ENCODE peak calls at places on chromosomes 3 and 15, in ten cellular contexts. One of them, this sample, is unnamed.

GRCh38 chr3:181948286-181948685 is 236.6 kb downstream of the SOX2 start:
- DNase-seq in ovary: no peak
- DNase-seq in tibial nerve: no peak
- DNase-seq in suprapubic skin: no peak
- DNase-seq in stomach: no peak
- DNase-seq in A549: peak; percentile 23
- DNase-seq in H1: no peak
- DNase-seq in SK-N-SH: no peak
- DNase-seq in esophagus muscularis mucosa: no peak
- DNase-seq in GM12878: no peak
- DNase-seq in this sample: no peak

GRCh38 chr3:45819543-45819942 is 22.4 kb downstream of the LZTFL1 start:
- DNase-seq in ovary: no peak
- DNase-seq in tibial nerve: no peak
- DNase-seq in suprapubic skin: no peak
- DNase-seq in stomach: no peak
- DNase-seq in A549: no peak
- DNase-seq in H1: no peak
- DNase-seq in SK-N-SH: no peak
- DNase-seq in esophagus muscularis mucosa: peak; percentile 78
- DNase-seq in GM12878: no peak
- DNase-seq in this sample: no peak

GRCh38 chr15:85581495-85581894 is 201.1 kb downstream of the AKAP13 start:
- DNase-seq in ovary: no peak
- DNase-seq in tibial nerve: no peak
- DNase-seq in suprapubic skin: peak; percentile 83
- DNase-seq in stomach: peak; percentile 58
- DNase-seq in A549: no peak
- DNase-seq in H1: no peak
- DNase-seq in SK-N-SH: no peak
- DNase-seq in esophagus muscularis mucosa: peak; percentile 94
- DNase-seq in GM12878: no peak
- DNase-seq in this sample: peak; percentile 64

GRCh38 chr3:18556001-18556408 is 130.9 kb upstream of the SATB1 start:
- DNase-seq in ovary: no peak
- DNase-seq in tibial nerve: no peak
- DNase-seq in suprapubic skin: no peak
- DNase-seq in stomach: no peak
- DNase-seq in A549: no peak
- DNase-seq in H1: no peak
- DNase-seq in SK-N-SH: no peak
- DNase-seq in esophagus muscularis mucosa: no peak
- DNase-seq in GM12878: no peak
- DNase-seq in this sample: no peak

GRCh38 chr3:55488398-55489055 is 1.4 kb upstream of the WNT5A start:
- DNase-seq in ovary: peak; percentile 76
- DNase-seq in tibial nerve: no peak
- DNase-seq in suprapubic skin: peak; percentile 69
- DNase-seq in stomach: peak; percentile 61
- DNase-seq in A549: peak; percentile 37
- DNase-seq in H1: peak; percentile 82
- DNase-seq in SK-N-SH: peak; percentile 79
- DNase-seq in esophagus muscularis mucosa: no peak
- DNase-seq in GM12878: peak; percentile 26
- DNase-seq in this sample: peak; percentile 68

GRCh38 chr15:78104566-78105500 is 12.5 kb downstream of the SH2D7 start:
- DNase-seq in ovary: no peak
- DNase-seq in tibial nerve: no peak
- DNase-seq in suprapubic skin: peak; percentile 49
- DNase-seq in stomach: no peak
- DNase-seq in A549: no peak
- DNase-seq in H1: no peak
- DNase-seq in SK-N-SH: no peak
- DNase-seq in esophagus muscularis mucosa: no peak
- DNase-seq in GM12878: no peak
- DNase-seq in this sample: peak; percentile 12

GRCh38 chr3:52860424-52860768 is 25.6 kb upstream of the MUSTN1 start:
- DNase-seq in ovary: no peak
- DNase-seq in tibial nerve: no peak
- DNase-seq in suprapubic skin: no peak
- DNase-seq in stomach: no peak
- DNase-seq in A549: no peak
- DNase-seq in H1: no peak
- DNase-seq in SK-N-SH: no peak
- DNase-seq in esophagus muscularis mucosa: no peak
- DNase-seq in GM12878: no peak
- DNase-seq in this sample: no peak

GRCh38 chr15:40693904-40694705 is 869 bp upstream of the RAD51 start:
- DNase-seq in ovary: no peak
- DNase-seq in tibial nerve: no peak
- DNase-seq in suprapubic skin: no peak
- DNase-seq in stomach: no peak
- DNase-seq in A549: no peak
- DNase-seq in H1: no peak
- DNase-seq in SK-N-SH: no peak
- DNase-seq in esophagus muscularis mucosa: no peak
- DNase-seq in GM12878: peak; percentile 19
- DNase-seq in this sample: no peak

GRCh38 chr3:66413151-66413751 is 87.6 kb downstream of the LRIG1 start:
- DNase-seq in ovary: no peak
- DNase-seq in tibial nerve: no peak
- DNase-seq in suprapubic skin: no peak
- DNase-seq in stomach: peak; percentile 17
- DNase-seq in A549: no peak
- DNase-seq in H1: no peak
- DNase-seq in SK-N-SH: no peak
- DNase-seq in esophagus muscularis mucosa: no peak
- DNase-seq in GM12878: no peak
- DNase-seq in this sample: no peak

GRCh38 chr15:61062268-61062667 is 166.8 kb downstream of the RORA start:
- DNase-seq in ovary: no peak
- DNase-seq in tibial nerve: no peak
- DNase-seq in suprapubic skin: no peak
- DNase-seq in stomach: no peak
- DNase-seq in A549: no peak
- DNase-seq in H1: no peak
- DNase-seq in SK-N-SH: no peak
- DNase-seq in esophagus muscularis mucosa: no peak
- DNase-seq in GM12878: no peak
- DNase-seq in this sample: no peak

GRCh38 chr3:104411760-104412159 is 954.9 kb upstream of the ALCAM start:
- DNase-seq in ovary: no peak
- DNase-seq in tibial nerve: no peak
- DNase-seq in suprapubic skin: no peak
- DNase-seq in stomach: no peak
- DNase-seq in A549: no peak
- DNase-seq in H1: no peak
- DNase-seq in SK-N-SH: no peak
- DNase-seq in esophagus muscularis mucosa: no peak
- DNase-seq in GM12878: no peak
- DNase-seq in this sample: no peak
- H3K4me3 ChIP-seq in ovary: no peak overlapping the region
- H3K4me3 ChIP-seq in tibial nerve: no peak overlapping the region
- H3K4me3 ChIP-seq in suprapubic skin: no peak overlapping the region
- H3K4me3 ChIP-seq in stomach: no peak overlapping the region
- H3K4me3 ChIP-seq in A549: no peak overlapping the region
- H3K4me3 ChIP-seq in H1: no peak overlapping the region
- H3K4me3 ChIP-seq in SK-N-SH: no peak overlapping the region
- H3K4me3 ChIP-seq in esophagus muscularis mucosa: no peak overlapping the region
- H3K4me3 ChIP-seq in GM12878: no peak overlapping the region
- H3K4me3 ChIP-seq in this sample: no peak overlapping the region

DNA sequence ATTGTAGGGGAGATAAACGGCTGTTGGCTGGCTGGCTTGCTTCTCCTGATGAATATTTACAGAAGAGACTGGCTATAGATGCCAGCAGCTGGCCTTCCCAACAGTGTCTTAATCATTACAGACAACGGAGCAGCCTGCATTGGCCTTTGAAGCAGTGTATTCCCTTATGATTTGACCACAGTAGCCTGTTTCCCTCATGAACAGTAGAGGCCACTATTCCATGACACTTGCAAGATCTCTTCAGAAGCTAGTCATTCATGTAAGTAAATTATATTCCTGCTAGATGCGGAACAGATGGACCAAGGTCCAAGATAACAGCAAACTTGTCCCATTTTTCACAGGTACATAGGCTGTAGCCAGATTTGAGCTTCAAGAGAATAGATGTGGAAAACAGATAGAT is 47.3 kb downstream of the TMCO5A start:
- DNase-seq in ovary: no peak
- DNase-seq in tibial nerve: no peak
- DNase-seq in suprapubic skin: no peak
- DNase-seq in stomach: no peak
- DNase-seq in A549: peak; percentile 42
- DNase-seq in H1: no peak
- DNase-seq in SK-N-SH: peak; percentile 30
- DNase-seq in esophagus muscularis mucosa: no peak
- DNase-seq in GM12878: no peak
- DNase-seq in this sample: no peak
- TF ChIP-seq CTCF in ovary: no peak
- TF ChIP-seq CTCF in tibial nerve: no peak
- TF ChIP-seq CTCF in suprapubic skin: no peak
- TF ChIP-seq CTCF in stomach: no peak
- TF ChIP-seq CTCF in A549: peak; percentile 21
- TF ChIP-seq CTCF in H1: peak; percentile 54
- TF ChIP-seq CTCF in SK-N-SH: peak; percentile 49
- TF ChIP-seq CTCF in esophagus muscularis mucosa: peak; percentile 39
- TF ChIP-seq CTCF in GM12878: peak; percentile 26
- TF ChIP-seq CTCF in this sample: no peak

GRCh38 chr15:37133619-37134018 is 33.3 kb upstream of the MEIS2 start:
- DNase-seq in ovary: no peak
- DNase-seq in tibial nerve: no peak
- DNase-seq in suprapubic skin: no peak
- DNase-seq in stomach: no peak
- DNase-seq in A549: peak; percentile 21
- DNase-seq in H1: no peak
- DNase-seq in SK-N-SH: no peak
- DNase-seq in esophagus muscularis mucosa: no peak
- DNase-seq in GM12878: no peak
- DNase-seq in this sample: no peak
- TF ChIP-seq EP300 in ovary: no peak
- TF ChIP-seq EP300 in tibial nerve: no peak
- TF ChIP-seq EP300 in suprapubic skin: no peak
- TF ChIP-seq EP300 in stomach: no peak
- TF ChIP-seq EP300 in A549: no peak
- TF ChIP-seq EP300 in H1: no peak
- TF ChIP-seq EP300 in SK-N-SH: no peak
- TF ChIP-seq EP300 in esophagus muscularis mucosa: no peak
- TF ChIP-seq EP300 in GM12878: no peak
- TF ChIP-seq EP300 in this sample: no peak

GRCh38 chr15:90580541-90580940 is 50.8 kb downstream of the CRTC3 start:
- DNase-seq in ovary: no peak
- DNase-seq in tibial nerve: no peak
- DNase-seq in suprapubic skin: no peak
- DNase-seq in stomach: no peak
- DNase-seq in A549: no peak
- DNase-seq in H1: no peak
- DNase-seq in SK-N-SH: no peak
- DNase-seq in esophagus muscularis mucosa: no peak
- DNase-seq in GM12878: no peak
- DNase-seq in this sample: no peak
- H3K4me3 ChIP-seq in ovary: no peak overlapping the region
- H3K4me3 ChIP-seq in tibial nerve: no peak overlapping the region
- H3K4me3 ChIP-seq in suprapubic skin: no peak overlapping the region
- H3K4me3 ChIP-seq in stomach: no peak overlapping the region
- H3K4me3 ChIP-seq in A549: no peak overlapping the region
- H3K4me3 ChIP-seq in H1: no peak overlapping the region
- H3K4me3 ChIP-seq in SK-N-SH: no peak overlapping the region
- H3K4me3 ChIP-seq in esophagus muscularis mucosa: no peak overlapping the region
- H3K4me3 ChIP-seq in GM12878: no peak overlapping the region
- H3K4me3 ChIP-seq in this sample: no peak overlapping the region

DNA sequence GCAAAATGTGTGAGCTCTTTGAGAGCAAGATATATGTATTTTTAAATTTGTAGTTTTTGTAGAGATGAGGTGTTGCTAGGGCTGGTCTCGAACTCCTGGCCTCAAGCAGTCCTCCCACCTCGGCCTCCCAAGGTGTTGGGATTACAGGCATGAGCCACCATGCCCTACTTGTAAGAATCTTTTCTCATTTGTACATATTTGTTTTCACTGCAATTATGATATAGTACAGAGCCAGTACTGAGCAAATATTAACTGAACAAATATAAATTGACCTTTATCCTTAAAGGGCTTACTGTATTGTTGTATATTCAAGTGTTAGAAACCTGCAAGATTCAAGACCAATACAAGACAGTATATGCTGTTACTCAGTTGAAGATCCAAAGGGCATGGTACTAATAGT is 53.4 kb downstream of the GTF2E1 start:
- DNase-seq in ovary: no peak
- DNase-seq in tibial nerve: no peak
- DNase-seq in suprapubic skin: no peak
- DNase-seq in stomach: no peak
- DNase-seq in A549: peak; percentile 37
- DNase-seq in H1: no peak
- DNase-seq in SK-N-SH: no peak
- DNase-seq in esophagus muscularis mucosa: no peak
- DNase-seq in GM12878: no peak
- DNase-seq in this sample: no peak
- TF ChIP-seq CTCF in ovary: no peak
- TF ChIP-seq CTCF in tibial nerve: no peak
- TF ChIP-seq CTCF in suprapubic skin: no peak
- TF ChIP-seq CTCF in stomach: no peak
- TF ChIP-seq CTCF in A549: no peak
- TF ChIP-seq CTCF in H1: no peak
- TF ChIP-seq CTCF in SK-N-SH: no peak
- TF ChIP-seq CTCF in esophagus muscularis mucosa: no peak
- TF ChIP-seq CTCF in GM12878: no peak
- TF ChIP-seq CTCF in this sample: no peak

DNA sequence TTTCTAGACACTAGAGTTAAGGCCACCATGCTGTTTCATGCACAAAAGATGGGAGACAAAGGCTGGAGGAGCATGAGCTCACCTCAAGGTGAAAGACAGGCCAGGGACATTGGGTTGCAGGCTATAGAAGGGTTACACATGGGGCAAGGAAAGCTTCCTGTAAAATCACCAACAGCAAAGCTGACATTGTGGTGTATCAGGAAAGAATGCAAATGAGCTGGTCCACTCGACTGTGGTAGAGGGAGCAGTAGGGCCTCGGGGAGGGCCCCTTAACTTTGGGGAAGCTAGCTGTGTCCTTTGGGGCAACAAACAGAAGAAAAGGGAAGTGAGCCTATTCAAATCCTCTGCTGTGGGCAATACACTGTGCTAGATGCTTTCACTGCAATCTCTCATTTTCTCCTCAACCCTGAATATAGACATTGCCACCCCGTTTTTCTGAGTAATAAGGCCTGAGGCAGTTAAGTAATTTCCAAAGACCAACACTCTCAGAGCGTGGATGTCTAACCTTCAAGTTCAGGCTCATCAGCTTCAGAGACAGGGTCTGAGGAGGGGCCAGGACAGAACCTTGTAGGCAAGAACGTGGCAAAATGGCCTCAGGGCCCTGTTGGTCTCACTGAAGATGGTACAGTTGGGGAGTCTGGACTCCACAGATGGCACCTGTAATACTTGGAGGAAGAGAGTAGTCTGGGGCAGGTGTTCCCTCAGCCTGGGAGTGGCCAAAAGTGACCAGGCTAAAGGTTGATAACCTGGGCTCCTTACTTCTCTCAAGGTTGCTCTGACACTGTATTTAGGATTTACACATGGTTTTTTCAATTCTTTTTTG is 24.1 kb downstream of the CX3CR1 start:
- DNase-seq in ovary: no peak
- DNase-seq in tibial nerve: no peak
- DNase-seq in suprapubic skin: no peak
- DNase-seq in stomach: no peak
- DNase-seq in A549: no peak
- DNase-seq in H1: no peak
- DNase-seq in SK-N-SH: no peak
- DNase-seq in esophagus muscularis mucosa: no peak
- DNase-seq in GM12878: peak; percentile 90
- DNase-seq in this sample: peak; percentile 49
- TF ChIP-seq EP300 in ovary: no peak
- TF ChIP-seq EP300 in tibial nerve: peak; percentile 27
- TF ChIP-seq EP300 in suprapubic skin: no peak
- TF ChIP-seq EP300 in stomach: no peak
- TF ChIP-seq EP300 in A549: no peak
- TF ChIP-seq EP300 in H1: no peak
- TF ChIP-seq EP300 in SK-N-SH: no peak
- TF ChIP-seq EP300 in esophagus muscularis mucosa: no peak
- TF ChIP-seq EP300 in GM12878: peak; percentile 61
- TF ChIP-seq EP300 in this sample: no peak